ENCODE peak calls at places on chromosome 17, in six cellular contexts. One of them, this sample, is unnamed.

GRCh38 chr17:74089869-74090464 is 113.5 kb upstream of the RPL38 start:
- DNase-seq in H9: peak; percentile 95
- DNase-seq in IMR-90: no peak
- DNase-seq in H1: peak; percentile 93
- DNase-seq in mesenchymal stem cell: peak; percentile 8
- DNase-seq in neuronal stem cell: peak; percentile 48
- DNase-seq in this sample: peak; percentile 94

GRCh38 chr17:81968850-81969812 is 8.1 kb upstream of the NOTUM start:
- DNase-seq in H9: no peak
- DNase-seq in IMR-90: no peak
- DNase-seq in H1: no peak
- DNase-seq in mesenchymal stem cell: no peak
- DNase-seq in neuronal stem cell: no peak
- DNase-seq in this sample: no peak

GRCh38 chr17:28173801-28174200 is 131.3 kb downstream of the NLK start:
- DNase-seq in H9: no peak
- DNase-seq in IMR-90: no peak
- DNase-seq in H1: no peak
- DNase-seq in mesenchymal stem cell: peak; percentile 72
- DNase-seq in neuronal stem cell: no peak
- DNase-seq in this sample: peak; percentile 29

GRCh38 chr17:80279895-80280294 is 19.2 kb downstream of the RNF213 start:
- DNase-seq in H9: no peak
- DNase-seq in IMR-90: peak; percentile 88
- DNase-seq in H1: no peak
- DNase-seq in mesenchymal stem cell: peak; percentile 58
- DNase-seq in neuronal stem cell: no peak
- DNase-seq in this sample: no peak

GRCh38 chr17:28944862-28945741 is 6.2 kb downstream of the PHF12 start:
- DNase-seq in H9: no peak
- DNase-seq in IMR-90: peak; percentile 54
- DNase-seq in H1: no peak
- DNase-seq in mesenchymal stem cell: no peak
- DNase-seq in neuronal stem cell: no peak
- DNase-seq in this sample: no peak

GRCh38 chr17:36001862-36002603 is 680 bp upstream of the CCL15 start:
- DNase-seq in H9: peak; percentile 22
- DNase-seq in IMR-90: no peak
- DNase-seq in H1: no peak
- DNase-seq in mesenchymal stem cell: no peak
- DNase-seq in neuronal stem cell: no peak
- DNase-seq in this sample: no peak

GRCh38 chr17:83196973-83197880 is 117.8 kb downstream of the METRNL start:
- DNase-seq in H9: no peak
- DNase-seq in IMR-90: no peak
- DNase-seq in H1: no peak
- DNase-seq in mesenchymal stem cell: no peak
- DNase-seq in neuronal stem cell: no peak
- DNase-seq in this sample: no peak

GRCh38 chr17:21124096-21124495 is 2.7 kb upstream of the DHRS7B start:
- DNase-seq in H9: peak; percentile 48
- DNase-seq in IMR-90: no peak
- DNase-seq in H1: no peak
- DNase-seq in mesenchymal stem cell: no peak
- DNase-seq in neuronal stem cell: no peak
- DNase-seq in this sample: no peak

GRCh38 chr17:30429155-30429554 is 48.1 kb upstream of the GOSR1 start:
- DNase-seq in H9: no peak
- DNase-seq in IMR-90: peak; percentile 55
- DNase-seq in H1: no peak
- DNase-seq in mesenchymal stem cell: no peak
- DNase-seq in neuronal stem cell: no peak
- DNase-seq in this sample: no peak

GRCh38 chr17:12041316-12041715 is 20.6 kb downstream of the MAP2K4 start:
- DNase-seq in H9: no peak
- DNase-seq in IMR-90: peak; percentile 87
- DNase-seq in H1: no peak
- DNase-seq in mesenchymal stem cell: peak; percentile 72
- DNase-seq in neuronal stem cell: no peak
- DNase-seq in this sample: no peak

GRCh38 chr17:64051153-64051552 is 30.7 kb upstream of the ICAM2 start:
- DNase-seq in H9: no peak
- DNase-seq in IMR-90: no peak
- DNase-seq in H1: no peak
- DNase-seq in mesenchymal stem cell: no peak
- DNase-seq in neuronal stem cell: no peak
- DNase-seq in this sample: no peak

GRCh38 chr17:30477758-30478115 is 529 bp downstream of the GOSR1 start:
- DNase-seq in H9: no peak
- DNase-seq in IMR-90: peak; percentile 19
- DNase-seq in H1: no peak
- DNase-seq in mesenchymal stem cell: peak; percentile 78
- DNase-seq in neuronal stem cell: no peak
- DNase-seq in this sample: peak; percentile 51

GRCh38 chr17:13765701-13766100 is 164.0 kb upstream of the HS3ST3A1 start:
- DNase-seq in H9: no peak
- DNase-seq in IMR-90: peak; percentile 23
- DNase-seq in H1: no peak
- DNase-seq in mesenchymal stem cell: peak; percentile 23
- DNase-seq in neuronal stem cell: no peak
- DNase-seq in this sample: no peak

GRCh38 chr17:58387834-58388233 is 29.5 kb downstream of the RNF43 start:
- DNase-seq in H9: no peak
- DNase-seq in IMR-90: no peak
- DNase-seq in H1: no peak
- DNase-seq in mesenchymal stem cell: no peak
- DNase-seq in neuronal stem cell: no peak
- DNase-seq in this sample: no peak

GRCh38 chr17:44219636-44220210 is at the start of gene UBTF:
- DNase-seq in H9: peak; percentile 80
- DNase-seq in IMR-90: peak; percentile 45
- DNase-seq in H1: peak; percentile 75
- DNase-seq in mesenchymal stem cell: peak; percentile 66
- DNase-seq in neuronal stem cell: peak; percentile 70
- DNase-seq in this sample: peak; percentile 87

GRCh38 chr17:28701987-28702751 is 9.5 kb downstream of the PROCA1 start:
- DNase-seq in H9: no peak
- DNase-seq in IMR-90: no peak
- DNase-seq in H1: no peak
- DNase-seq in mesenchymal stem cell: no peak
- DNase-seq in neuronal stem cell: no peak
- DNase-seq in this sample: no peak

GRCh38 chr17:73334771-73335513 is 23.1 kb upstream of the CDC42EP4 start:
- DNase-seq in H9: no peak
- DNase-seq in IMR-90: no peak
- DNase-seq in H1: no peak
- DNase-seq in mesenchymal stem cell: no peak
- DNase-seq in neuronal stem cell: no peak
- DNase-seq in this sample: no peak

GRCh38 chr17:27976331-27976730 is 66.1 kb upstream of the NLK start:
- DNase-seq in H9: no peak
- DNase-seq in IMR-90: no peak
- DNase-seq in H1: no peak
- DNase-seq in mesenchymal stem cell: no peak
- DNase-seq in neuronal stem cell: no peak
- DNase-seq in this sample: no peak

GRCh38 chr17:36183001-36183810 is 6.8 kb upstream of the TBC1D3B start:
- DNase-seq in H9: peak; percentile 94
- DNase-seq in IMR-90: peak; percentile 54
- DNase-seq in H1: peak; percentile 89
- DNase-seq in mesenchymal stem cell: peak; percentile 78
- DNase-seq in neuronal stem cell: peak; percentile 77
- DNase-seq in this sample: peak; percentile 74

GRCh38 chr17:81599719-81600486 is 37.0 kb downstream of the NPLOC4 start:
- DNase-seq in H9: no peak
- DNase-seq in IMR-90: peak; percentile 56
- DNase-seq in H1: no peak
- DNase-seq in mesenchymal stem cell: peak; percentile 84
- DNase-seq in neuronal stem cell: no peak
- DNase-seq in this sample: no peak

GRCh38 chr17:7562208-7562605 is 488 bp downstream of the SENP3 start:
- DNase-seq in H9: no peak
- DNase-seq in IMR-90: no peak
- DNase-seq in H1: no peak
- DNase-seq in mesenchymal stem cell: no peak
- DNase-seq in neuronal stem cell: no peak
- DNase-seq in this sample: no peak

GRCh38 chr17:19388791-19389190 is 1.8 kb upstream of the MFAP4 start:
- DNase-seq in H9: no peak
- DNase-seq in IMR-90: peak; percentile 37
- DNase-seq in H1: no peak
- DNase-seq in mesenchymal stem cell: no peak
- DNase-seq in neuronal stem cell: no peak
- DNase-seq in this sample: no peak

GRCh38 chr17:40025991-40026815 is 11.0 kb downstream of the CSF3 start:
- DNase-seq in H9: no peak
- DNase-seq in IMR-90: no peak
- DNase-seq in H1: no peak
- DNase-seq in mesenchymal stem cell: no peak
- DNase-seq in neuronal stem cell: no peak
- DNase-seq in this sample: no peak

GRCh38 chr17:76732734-76733617 is 4.2 kb downstream of the SRSF2 start:
- DNase-seq in H9: no peak
- DNase-seq in IMR-90: no peak
- DNase-seq in H1: no peak
- DNase-seq in mesenchymal stem cell: no peak
- DNase-seq in neuronal stem cell: no peak
- DNase-seq in this sample: no peak
- H3K9ac ChIP-seq in H9: no peak overlapping the region
- H3K9ac ChIP-seq in IMR-90: no peak overlapping the region
- H3K9ac ChIP-seq in H1: no peak overlapping the region
- H3K9ac ChIP-seq in mesenchymal stem cell: peak overlapping the region; percentile 95
- H3K9ac ChIP-seq in neuronal stem cell: no peak overlapping the region
- H3K9ac ChIP-seq in this sample: no peak overlapping the region

GRCh38 chr17:78369791-78370381 is 8.6 kb upstream of the PGS1 start:
- DNase-seq in H9: peak; percentile 67
- DNase-seq in IMR-90: no peak
- DNase-seq in H1: no peak
- DNase-seq in mesenchymal stem cell: no peak
- DNase-seq in neuronal stem cell: no peak
- DNase-seq in this sample: peak; percentile 52
- H2BK5ac ChIP-seq in H9: peak overlapping the region; percentile 8
- H2BK5ac ChIP-seq in IMR-90: no peak overlapping the region
- H2BK5ac ChIP-seq in H1: peak overlapping the region; percentile 99
- H2BK5ac ChIP-seq in mesenchymal stem cell: no peak overlapping the region
- H2BK5ac ChIP-seq in neuronal stem cell: peak overlapping the region; percentile 57
- H2BK5ac ChIP-seq in this sample: peak overlapping the region; percentile 44

DNA sequence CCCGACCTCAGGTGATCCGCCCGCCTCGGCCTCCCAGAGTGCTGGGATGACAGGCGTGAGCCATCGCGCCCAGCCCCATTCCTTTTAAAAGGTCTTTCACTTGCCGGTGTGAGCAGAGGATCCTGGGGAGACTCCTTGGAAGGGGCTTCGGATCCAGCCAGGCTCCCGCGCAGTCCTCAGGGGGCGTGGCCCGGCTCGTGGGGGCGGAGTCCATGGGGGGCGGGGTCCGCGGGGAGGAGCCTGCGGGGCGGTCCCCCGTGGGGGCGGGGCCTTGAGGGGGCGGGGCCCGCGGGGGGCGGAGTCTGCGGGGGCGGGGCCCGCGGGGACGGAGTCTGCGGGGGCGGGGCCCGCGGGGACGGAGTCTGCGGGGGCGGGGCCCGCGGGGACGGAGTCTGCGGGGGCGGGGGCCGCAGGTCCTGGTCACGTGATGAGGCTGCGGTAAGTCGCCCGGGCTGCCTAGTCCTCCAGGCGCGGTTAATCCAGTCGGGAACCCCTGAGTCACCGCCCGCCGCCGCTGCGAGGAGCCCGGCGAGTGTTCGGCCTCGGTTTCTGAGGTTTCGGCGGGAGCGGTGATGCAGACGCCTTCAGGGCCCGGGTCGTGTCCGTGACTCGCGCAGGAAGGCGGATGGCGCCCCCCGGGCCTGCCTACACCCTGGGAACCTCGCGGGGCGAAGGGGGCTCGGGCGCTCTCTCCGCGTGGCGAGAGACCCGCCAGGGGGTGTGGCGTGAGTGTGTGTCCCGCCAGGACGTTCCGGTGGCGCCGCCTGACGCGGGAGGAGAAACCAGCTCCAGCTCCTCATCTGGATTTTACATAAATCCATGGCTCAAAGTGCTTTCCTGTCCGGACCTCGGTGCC is 23.6 kb upstream of the ABR start:
- DNase-seq in H9: peak; percentile 92
- DNase-seq in IMR-90: peak; percentile 51
- DNase-seq in H1: peak; percentile 94
- DNase-seq in mesenchymal stem cell: peak; percentile 82
- DNase-seq in neuronal stem cell: peak; percentile 73
- DNase-seq in this sample: peak; percentile 79
- H3K4ac ChIP-seq in H9: no peak overlapping the region
- H3K4ac ChIP-seq in IMR-90: peak overlapping the region; percentile 69
- H3K4ac ChIP-seq in H1: no peak overlapping the region
- H3K4ac ChIP-seq in mesenchymal stem cell: no peak overlapping the region
- H3K4ac ChIP-seq in neuronal stem cell: no peak overlapping the region
- H3K4ac ChIP-seq in this sample: no peak overlapping the region

GRCh38 chr17:16439303-16439791 is 24.0 kb downstream of the TRPV2 start:
- DNase-seq in H9: no peak
- DNase-seq in IMR-90: no peak
- DNase-seq in H1: no peak
- DNase-seq in mesenchymal stem cell: peak; percentile 38
- DNase-seq in neuronal stem cell: no peak
- DNase-seq in this sample: no peak

GRCh38 chr17:16438173-16438556 is 22.8 kb downstream of the TRPV2 start:
- DNase-seq in H9: no peak
- DNase-seq in IMR-90: no peak
- DNase-seq in H1: no peak
- DNase-seq in mesenchymal stem cell: no peak
- DNase-seq in neuronal stem cell: no peak
- DNase-seq in this sample: no peak

GRCh38 chr17:16437083-16437482 is 21.7 kb downstream of the TRPV2 start:
- DNase-seq in H9: peak; percentile 33
- DNase-seq in IMR-90: no peak
- DNase-seq in H1: no peak
- DNase-seq in mesenchymal stem cell: no peak
- DNase-seq in neuronal stem cell: no peak
- DNase-seq in this sample: no peak

GRCh38 chr17:16439867-16440351 is 24.5 kb downstream of the TRPV2 start:
- DNase-seq in H9: no peak
- DNase-seq in IMR-90: no peak
- DNase-seq in H1: no peak
- DNase-seq in mesenchymal stem cell: peak; percentile 42
- DNase-seq in neuronal stem cell: no peak
- DNase-seq in this sample: no peak

DNA sequence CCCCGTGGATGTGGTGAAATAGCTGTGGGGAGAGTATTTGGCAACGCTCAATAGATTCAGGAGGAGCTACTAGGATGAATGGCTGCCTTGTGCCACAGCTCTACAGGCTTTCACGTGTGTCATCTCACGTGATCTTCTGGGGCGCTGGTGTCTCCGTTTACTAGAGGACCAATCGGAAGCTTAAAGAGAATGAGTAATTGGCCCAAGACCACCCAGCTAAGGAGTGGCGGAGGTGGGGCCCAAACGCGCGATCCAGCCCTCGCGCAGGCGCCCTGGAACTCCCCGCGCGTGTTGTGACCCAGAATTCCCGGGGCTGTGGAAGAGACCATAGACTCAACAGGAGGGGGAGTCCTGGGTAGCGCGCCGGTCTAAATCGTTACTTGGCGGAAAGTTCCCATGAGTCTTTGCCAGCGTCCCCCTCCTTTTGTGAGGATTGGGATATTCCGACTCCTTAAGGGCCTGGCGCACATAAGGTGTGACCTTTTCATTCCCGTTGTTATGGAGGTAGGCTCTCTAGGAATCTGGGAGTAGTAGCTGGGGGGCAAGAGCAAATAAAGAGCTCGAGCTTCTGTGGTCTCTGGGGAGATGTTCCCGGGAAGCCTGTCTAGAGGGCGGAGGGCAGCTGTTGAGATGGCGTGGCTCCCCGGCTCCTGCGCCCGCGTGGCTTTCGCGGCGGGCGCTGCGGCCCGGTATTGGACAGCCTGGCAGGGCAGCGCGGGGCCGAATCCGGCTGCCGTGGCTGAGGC is 23.4 kb downstream of the TRPV2 start:
- DNase-seq in H9: peak; percentile 100
- DNase-seq in IMR-90: peak; percentile 100
- DNase-seq in H1: peak; percentile 91
- DNase-seq in mesenchymal stem cell: peak; percentile 100
- DNase-seq in neuronal stem cell: peak; percentile 99
- DNase-seq in this sample: peak; percentile 100
- H3K9ac ChIP-seq in H9: peak overlapping the region; percentile 99
- H3K9ac ChIP-seq in IMR-90: peak overlapping the region; percentile 97
- H3K9ac ChIP-seq in H1: peak overlapping the region; percentile 89
- H3K9ac ChIP-seq in mesenchymal stem cell: peak overlapping the region; percentile 94
- H3K9ac ChIP-seq in neuronal stem cell: peak overlapping the region; percentile 74
- H3K9ac ChIP-seq in this sample: peak overlapping the region; percentile 96